ENCODE peak calls at places on chromosomes 1 and 21, in ten cellular contexts. One of them, this sample, is unnamed.

GRCh38 chr1:213061263-213061662 is 10.2 kb downstream of the RPS6KC1 start:
- DNase-seq in breast epithelium: no peak
- DNase-seq in GM23338: peak
- DNase-seq in suprapubic skin: no peak
- DNase-seq in HCT116: no peak
- DNase-seq in stomach: no peak
- DNase-seq in K562: no peak
- DNase-seq in H1: no peak
- DNase-seq in transverse colon: no peak
- DNase-seq in endothelial cell of umbilical vein: no peak
- DNase-seq in this sample: no peak

GRCh38 chr1:31587720-31588423 is 11.6 kb downstream of the TINAGL1 start:
- DNase-seq in stomach: peak
- DNase-seq in transverse colon: peak
- DNase-seq in K562: peak
- DNase-seq in suprapubic skin: no peak
- DNase-seq in endothelial cell of umbilical vein: peak
- DNase-seq in GM23338: peak
- DNase-seq in breast epithelium: no peak
- DNase-seq in HCT116: no peak
- DNase-seq in H1: no peak
- DNase-seq in this sample: no peak

GRCh38 chr1:159945483-159946241 is at the start of gene IGSF9:
- DNase-seq in HCT116: peak
- DNase-seq in suprapubic skin: peak
- DNase-seq in H1: peak
- DNase-seq in K562: peak
- DNase-seq in transverse colon: peak
- DNase-seq in endothelial cell of umbilical vein: peak
- DNase-seq in stomach: peak
- DNase-seq in breast epithelium: peak
- DNase-seq in GM23338: peak
- DNase-seq in this sample: no peak

GRCh38 chr1:5621692-5622091 is 370.5 kb downstream of the NPHP4 start:
- DNase-seq in breast epithelium: no peak
- DNase-seq in K562: no peak
- DNase-seq in suprapubic skin: no peak
- DNase-seq in transverse colon: no peak
- DNase-seq in stomach: no peak
- DNase-seq in endothelial cell of umbilical vein: no peak
- DNase-seq in HCT116: no peak
- DNase-seq in GM23338: no peak
- DNase-seq in H1: no peak
- DNase-seq in this sample: no peak

GRCh38 chr1:234495231-234495990 is 16.4 kb upstream of the TARBP1 start:
- DNase-seq in transverse colon: no peak
- DNase-seq in GM23338: no peak
- DNase-seq in endothelial cell of umbilical vein: no peak
- DNase-seq in HCT116: no peak
- DNase-seq in breast epithelium: no peak
- DNase-seq in stomach: no peak
- DNase-seq in K562: peak
- DNase-seq in H1: no peak
- DNase-seq in suprapubic skin: no peak
- DNase-seq in this sample: no peak

GRCh38 chr1:13817906-13818305 is 117.9 kb downstream of the PRDM2 start:
- DNase-seq in K562: no peak
- DNase-seq in HCT116: no peak
- DNase-seq in stomach: no peak
- DNase-seq in transverse colon: no peak
- DNase-seq in suprapubic skin: no peak
- DNase-seq in breast epithelium: no peak
- DNase-seq in H1: no peak
- DNase-seq in GM23338: no peak
- DNase-seq in endothelial cell of umbilical vein: no peak
- DNase-seq in this sample: no peak

GRCh38 chr1:91160363-91161075 is 138.7 kb upstream of the ZNF644 start:
- DNase-seq in suprapubic skin: no peak
- DNase-seq in stomach: no peak
- DNase-seq in endothelial cell of umbilical vein: no peak
- DNase-seq in breast epithelium: no peak
- DNase-seq in H1: no peak
- DNase-seq in GM23338: no peak
- DNase-seq in K562: no peak
- DNase-seq in transverse colon: no peak
- DNase-seq in HCT116: no peak
- DNase-seq in this sample: no peak

GRCh38 chr1:43651922-43652321 is 2.0 kb downstream of the KDM4A start:
- DNase-seq in HCT116: no peak
- DNase-seq in GM23338: no peak
- DNase-seq in H1: no peak
- DNase-seq in breast epithelium: no peak
- DNase-seq in K562: no peak
- DNase-seq in stomach: no peak
- DNase-seq in endothelial cell of umbilical vein: no peak
- DNase-seq in suprapubic skin: no peak
- DNase-seq in transverse colon: peak
- DNase-seq in this sample: no peak

GRCh38 chr1:2784854-2785630 is 16.5 kb downstream of the TTC34 start:
- DNase-seq in HCT116: no peak
- DNase-seq in GM23338: no peak
- DNase-seq in stomach: no peak
- DNase-seq in K562: no peak
- DNase-seq in suprapubic skin: peak
- DNase-seq in transverse colon: no peak
- DNase-seq in endothelial cell of umbilical vein: no peak
- DNase-seq in breast epithelium: no peak
- DNase-seq in H1: no peak
- DNase-seq in this sample: no peak

GRCh38 chr1:183330335-183330734 is 87.8 kb downstream of the NMNAT2 start:
- DNase-seq in K562: no peak
- DNase-seq in suprapubic skin: no peak
- DNase-seq in stomach: no peak
- DNase-seq in breast epithelium: no peak
- DNase-seq in GM23338: peak
- DNase-seq in endothelial cell of umbilical vein: no peak
- DNase-seq in HCT116: no peak
- DNase-seq in transverse colon: no peak
- DNase-seq in H1: no peak
- DNase-seq in this sample: no peak

GRCh38 chr21:45441431-45442255 is 36.7 kb downstream of the COL18A1 start:
- DNase-seq in endothelial cell of umbilical vein: no peak
- DNase-seq in HCT116: no peak
- DNase-seq in suprapubic skin: no peak
- DNase-seq in K562: no peak
- DNase-seq in transverse colon: no peak
- DNase-seq in breast epithelium: no peak
- DNase-seq in GM23338: no peak
- DNase-seq in stomach: no peak
- DNase-seq in H1: no peak
- DNase-seq in this sample: no peak

GRCh38 chr1:10161541-10162290 is 48.7 kb upstream of the KIF1B start:
- DNase-seq in H1: no peak
- DNase-seq in stomach: no peak
- DNase-seq in HCT116: no peak
- DNase-seq in transverse colon: peak
- DNase-seq in breast epithelium: no peak
- DNase-seq in GM23338: no peak
- DNase-seq in suprapubic skin: no peak
- DNase-seq in K562: no peak
- DNase-seq in endothelial cell of umbilical vein: peak
- DNase-seq in this sample: no peak

GRCh38 chr1:87336623-87337067 is 8.0 kb downstream of the LMO4 start:
- DNase-seq in transverse colon: no peak
- DNase-seq in breast epithelium: no peak
- DNase-seq in stomach: no peak
- DNase-seq in suprapubic skin: no peak
- DNase-seq in GM23338: no peak
- DNase-seq in HCT116: no peak
- DNase-seq in H1: no peak
- DNase-seq in endothelial cell of umbilical vein: no peak
- DNase-seq in K562: no peak
- DNase-seq in this sample: no peak

GRCh38 chr1:219670426-219671149 is 57.7 kb upstream of the ZC3H11B start:
- DNase-seq in HCT116: no peak
- DNase-seq in breast epithelium: no peak
- DNase-seq in suprapubic skin: no peak
- DNase-seq in K562: peak
- DNase-seq in GM23338: no peak
- DNase-seq in transverse colon: no peak
- DNase-seq in stomach: no peak
- DNase-seq in endothelial cell of umbilical vein: no peak
- DNase-seq in H1: no peak
- DNase-seq in this sample: no peak

GRCh38 chr1:215007880-215008279 is 74.7 kb upstream of the KCNK2 start:
- DNase-seq in HCT116: no peak
- DNase-seq in suprapubic skin: no peak
- DNase-seq in endothelial cell of umbilical vein: no peak
- DNase-seq in GM23338: no peak
- DNase-seq in stomach: no peak
- DNase-seq in transverse colon: no peak
- DNase-seq in K562: no peak
- DNase-seq in H1: no peak
- DNase-seq in breast epithelium: no peak
- DNase-seq in this sample: no peak
- H3K4me3 ChIP-seq in HCT116: no peak
- H3K4me3 ChIP-seq in suprapubic skin: peak
- H3K4me3 ChIP-seq in endothelial cell of umbilical vein: no peak
- H3K4me3 ChIP-seq in GM23338: no peak
- H3K4me3 ChIP-seq in stomach: no peak
- H3K4me3 ChIP-seq in transverse colon: no peak
- H3K4me3 ChIP-seq in K562: no peak
- H3K4me3 ChIP-seq in H1: no peak
- H3K4me3 ChIP-seq in breast epithelium: no peak
- H3K4me3 ChIP-seq in this sample: no peak

GRCh38 chr1:179194068-179194537 is 35.4 kb downstream of the ABL2 start:
- DNase-seq in H1: no peak
- DNase-seq in breast epithelium: no peak
- DNase-seq in stomach: no peak
- DNase-seq in transverse colon: no peak
- DNase-seq in endothelial cell of umbilical vein: no peak
- DNase-seq in HCT116: no peak
- DNase-seq in K562: no peak
- DNase-seq in suprapubic skin: no peak
- DNase-seq in GM23338: no peak
- DNase-seq in this sample: no peak

GRCh38 chr1:179187043-179187442 is 42.4 kb downstream of the ABL2 start:
- DNase-seq in endothelial cell of umbilical vein: no peak
- DNase-seq in HCT116: no peak
- DNase-seq in breast epithelium: no peak
- DNase-seq in H1: no peak
- DNase-seq in transverse colon: no peak
- DNase-seq in suprapubic skin: no peak
- DNase-seq in stomach: no peak
- DNase-seq in GM23338: no peak
- DNase-seq in K562: no peak
- DNase-seq in this sample: no peak

GRCh38 chr1:179187708-179188471 is 41.6 kb downstream of the ABL2 start:
- DNase-seq in HCT116: no peak
- DNase-seq in H1: no peak
- DNase-seq in endothelial cell of umbilical vein: no peak
- DNase-seq in K562: peak
- DNase-seq in suprapubic skin: no peak
- DNase-seq in stomach: no peak
- DNase-seq in breast epithelium: no peak
- DNase-seq in transverse colon: no peak
- DNase-seq in GM23338: no peak
- DNase-seq in this sample: no peak

GRCh38 chr1:179195374-179195773 is 34.1 kb downstream of the ABL2 start:
- DNase-seq in endothelial cell of umbilical vein: no peak
- DNase-seq in stomach: no peak
- DNase-seq in HCT116: no peak
- DNase-seq in GM23338: no peak
- DNase-seq in suprapubic skin: no peak
- DNase-seq in K562: no peak
- DNase-seq in transverse colon: no peak
- DNase-seq in breast epithelium: no peak
- DNase-seq in H1: no peak
- DNase-seq in this sample: no peak

GRCh38 chr1:179190861-179191260 is 38.6 kb downstream of the ABL2 start:
- DNase-seq in transverse colon: no peak
- DNase-seq in K562: peak
- DNase-seq in HCT116: no peak
- DNase-seq in stomach: no peak
- DNase-seq in endothelial cell of umbilical vein: peak
- DNase-seq in H1: no peak
- DNase-seq in breast epithelium: no peak
- DNase-seq in suprapubic skin: no peak
- DNase-seq in GM23338: peak
- DNase-seq in this sample: no peak
- TF ChIP-seq POLR2AphosphoS5 in transverse colon: no peak
- TF ChIP-seq POLR2AphosphoS5 in K562: no peak
- TF ChIP-seq POLR2AphosphoS5 in HCT116: no peak
- TF ChIP-seq POLR2AphosphoS5 in stomach: no peak
- TF ChIP-seq POLR2AphosphoS5 in endothelial cell of umbilical vein: no peak
- TF ChIP-seq POLR2AphosphoS5 in H1: no peak
- TF ChIP-seq POLR2AphosphoS5 in breast epithelium: no peak
- TF ChIP-seq POLR2AphosphoS5 in suprapubic skin: no peak
- TF ChIP-seq POLR2AphosphoS5 in GM23338: no peak
- TF ChIP-seq POLR2AphosphoS5 in this sample: no peak

DNA sequence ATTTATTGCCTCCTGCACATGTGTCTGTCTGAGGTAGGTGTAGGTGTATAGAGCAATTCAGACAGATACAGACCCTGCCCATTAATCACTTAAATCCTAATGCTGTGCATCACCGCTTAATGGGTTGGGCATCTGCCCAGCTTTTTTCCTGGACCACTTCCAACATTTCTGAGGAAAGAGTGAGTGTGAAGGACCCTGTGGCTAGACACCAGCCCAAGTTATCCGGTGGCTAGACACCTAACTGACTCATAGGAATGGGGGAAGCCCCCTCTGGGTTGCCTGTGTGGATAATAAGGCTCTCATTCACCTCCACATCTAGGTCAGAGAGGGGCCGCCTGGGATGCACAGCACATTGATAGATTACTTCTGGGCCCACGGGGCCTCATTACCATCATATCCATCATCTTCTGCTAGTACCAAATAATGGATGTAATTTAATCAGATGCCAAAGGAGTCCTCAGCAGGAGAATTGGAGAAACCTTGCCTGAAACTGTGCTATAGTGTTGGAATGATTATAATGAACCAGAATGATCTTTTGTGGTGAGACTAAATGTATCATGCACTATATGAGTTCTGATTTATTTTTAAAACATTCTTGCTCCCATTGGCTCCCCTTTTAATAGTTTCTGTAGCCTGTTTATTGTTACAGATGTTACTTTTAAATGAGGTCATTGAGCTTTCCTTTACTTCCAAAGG is 121.0 kb upstream of the RAVER2 start:
- DNase-seq in stomach: no peak
- DNase-seq in GM23338: no peak
- DNase-seq in transverse colon: no peak
- DNase-seq in HCT116: no peak
- DNase-seq in endothelial cell of umbilical vein: peak
- DNase-seq in H1: no peak
- DNase-seq in K562: no peak
- DNase-seq in breast epithelium: no peak
- DNase-seq in suprapubic skin: no peak
- DNase-seq in this sample: no peak
- H3K27ac ChIP-seq in stomach: no peak
- H3K27ac ChIP-seq in GM23338: no peak
- H3K27ac ChIP-seq in transverse colon: no peak
- H3K27ac ChIP-seq in HCT116: no peak
- H3K27ac ChIP-seq in endothelial cell of umbilical vein: no peak
- H3K27ac ChIP-seq in H1: no peak
- H3K27ac ChIP-seq in K562: no peak
- H3K27ac ChIP-seq in breast epithelium: no peak
- H3K27ac ChIP-seq in suprapubic skin: no peak
- H3K27ac ChIP-seq in this sample: no peak

GRCh38 chr1:37478890-37479254 is 4.5 kb downstream of the ZC3H12A start:
- DNase-seq in HCT116: no peak
- DNase-seq in H1: no peak
- DNase-seq in transverse colon: peak
- DNase-seq in GM23338: no peak
- DNase-seq in stomach: no peak
- DNase-seq in endothelial cell of umbilical vein: no peak
- DNase-seq in suprapubic skin: no peak
- DNase-seq in breast epithelium: no peak
- DNase-seq in K562: no peak
- DNase-seq in this sample: no peak
- H3K4me3 ChIP-seq in HCT116: peak
- H3K4me3 ChIP-seq in H1: no peak
- H3K4me3 ChIP-seq in transverse colon: peak
- H3K4me3 ChIP-seq in GM23338: no peak
- H3K4me3 ChIP-seq in stomach: peak
- H3K4me3 ChIP-seq in endothelial cell of umbilical vein: no peak
- H3K4me3 ChIP-seq in suprapubic skin: peak
- H3K4me3 ChIP-seq in breast epithelium: peak
- H3K4me3 ChIP-seq in K562: peak
- H3K4me3 ChIP-seq in this sample: no peak